ENCODE peak calls at places on chromosomes 6 and 20, in four cellular contexts. One of them, this sample, is unnamed.
A peak's percentile ranks its signal among the peaks of the same experiment; 100 is the strongest.

GRCh38 chr20:16098890-16099639 is 474.2 kb downstream of the KIF16B start:
- DNase-seq in cerebellar cortex: no peak
- DNase-seq in iPS-NIHi11: no peak
- DNase-seq in A549: no peak
- DNase-seq in this sample: no peak

GRCh38 chr20:9214676-9215075 is 145.8 kb downstream of the PLCB4 start:
- DNase-seq in A549: no peak
- DNase-seq in cerebellar cortex: no peak
- DNase-seq in iPS-NIHi11: no peak
- DNase-seq in this sample: no peak

GRCh38 chr20:50858525-50858924 is 63.7 kb downstream of the BCAS4 start:
- DNase-seq in cerebellar cortex: no peak
- DNase-seq in A549: no peak
- DNase-seq in iPS-NIHi11: no peak
- DNase-seq in this sample: no peak

GRCh38 chr20:13442990-13443389 is 195.7 kb downstream of the TASP1 start:
- DNase-seq in iPS-NIHi11: no peak
- DNase-seq in cerebellar cortex: no peak
- DNase-seq in A549: no peak
- DNase-seq in this sample: no peak

GRCh38 chr6:2688416-2689064 is 62.2 kb downstream of the MYLK4 start:
- DNase-seq in iPS-NIHi11: no peak
- DNase-seq in A549: peak; percentile 19
- DNase-seq in cerebellar cortex: no peak
- DNase-seq in this sample: no peak

GRCh38 chr6:41527721-41528408 is 18.3 kb upstream of the FOXP4 start:
- DNase-seq in iPS-NIHi11: peak; percentile 50
- DNase-seq in cerebellar cortex: no peak
- DNase-seq in A549: no peak
- DNase-seq in this sample: no peak

GRCh38 chr20:37630161-37630560 is 63.7 kb upstream of the CTNNBL1 start:
- DNase-seq in iPS-NIHi11: no peak
- DNase-seq in cerebellar cortex: no peak
- DNase-seq in A549: no peak
- DNase-seq in this sample: peak; percentile 20

GRCh38 chr6:157555795-157556645 is 175.0 kb downstream of the ZDHHC14 start:
- DNase-seq in iPS-NIHi11: no peak
- DNase-seq in A549: no peak
- DNase-seq in cerebellar cortex: no peak
- DNase-seq in this sample: no peak

GRCh38 chr20:63567132-63567381 is 7.0 kb downstream of the HELZ2 start:
- DNase-seq in iPS-NIHi11: no peak
- DNase-seq in cerebellar cortex: no peak
- DNase-seq in A549: no peak
- DNase-seq in this sample: no peak

GRCh38 chr6:109187399-109188114 is 92.2 kb downstream of the CEP57L1 start:
- DNase-seq in iPS-NIHi11: peak; percentile 64
- DNase-seq in cerebellar cortex: peak; percentile 75
- DNase-seq in A549: peak; percentile 7
- DNase-seq in this sample: no peak